ENCODE peak calls at places on chromosomes 2 and 18, in ten cellular contexts. J, D, M, B, S, U, Y, H, O and A are unnamed samples.

GRCh38 chr2:212935749-212936148 is 215.7 kb downstream of the IKZF2 start:
- DNase-seq in J (no peak), D (no peak), M (no peak), B (no peak), S (no peak), U (peak), Y (no peak), H (no peak), O (no peak), A (no peak)

GRCh38 chr2:47272031-47272864 is 117.1 kb upstream of the STPG4 start:
- DNase-seq in J (peak), D (peak), M (peak), B (no peak), S (peak), U (peak), Y (peak), H (peak), O (no peak), A (no peak)

GRCh38 chr18:48838921-48839818 is 111.6 kb downstream of the SMAD7 start:
- DNase-seq in J (no peak), D (peak), M (peak), B (no peak), S (peak), U (peak), Y (no peak), H (peak), O (no peak), A (no peak)

GRCh38 chr2:70921839-70922590 is 13.7 kb upstream of the ATP6V1B1 start:
- DNase-seq in J (no peak), D (no peak), M (peak), B (no peak), S (no peak), U (peak), Y (no peak), H (peak), O (no peak), A (no peak)

GRCh38 chr18:48800877-48801727 is 149.7 kb downstream of the SMAD7 start:
- DNase-seq in J (no peak), D (peak), M (peak), B (no peak), S (peak), U (peak), Y (peak), H (no peak), O (no peak), A (no peak)

GRCh38 chr18:75162467-75162866 is 46.5 kb downstream of the PTGR3 start:
- DNase-seq in J (no peak), D (no peak), M (no peak), B (no peak), S (no peak), U (peak), Y (peak), H (peak), O (no peak), A (no peak)

GRCh38 chr2:127035212-127035611 is 71.7 kb downstream of the BIN1 start:
- DNase-seq in J (no peak), D (no peak), M (no peak), B (no peak), S (no peak), U (no peak), Y (no peak), H (no peak), O (no peak), A (no peak)

GRCh38 chr2:241560883-241561474 is 2.4 kb downstream of the BOK start:
- DNase-seq in J (no peak), D (no peak), M (peak), B (no peak), S (peak), U (peak), Y (no peak), H (peak), O (no peak), A (peak)

GRCh38 chr2:235992024-235992423 is 176.2 kb downstream of the GBX2 start:
- DNase-seq in J (no peak), D (no peak), M (no peak), B (no peak), S (no peak), U (no peak), Y (no peak), H (no peak), O (no peak), A (no peak)

GRCh38 chr18:63971320-63972071 is 1.6 kb downstream of the SERPINB8 start:
- DNase-seq in J (no peak), D (no peak), M (no peak), B (no peak), S (no peak), U (no peak), Y (no peak), H (no peak), O (no peak), A (no peak)

GRCh38 chr18:29737620-29738019 is 1304.9 kb downstream of the DSC3 start:
- DNase-seq in J (no peak), D (no peak), M (no peak), B (no peak), S (no peak), U (no peak), Y (no peak), H (no peak), O (no peak), A (no peak)

GRCh38 chr2:169797601-169798000 is 1.1 kb upstream of the SSB start:
- DNase-seq in J (no peak), D (no peak), M (no peak), B (no peak), S (no peak), U (no peak), Y (no peak), H (no peak), O (no peak), A (no peak)

GRCh38 chr18:23723121-23723520 is 33.9 kb downstream of the LAMA3 start:
- DNase-seq in J (no peak), D (no peak), M (no peak), B (no peak), S (no peak), U (peak), Y (no peak), H (peak), O (no peak), A (no peak)

DNA sequence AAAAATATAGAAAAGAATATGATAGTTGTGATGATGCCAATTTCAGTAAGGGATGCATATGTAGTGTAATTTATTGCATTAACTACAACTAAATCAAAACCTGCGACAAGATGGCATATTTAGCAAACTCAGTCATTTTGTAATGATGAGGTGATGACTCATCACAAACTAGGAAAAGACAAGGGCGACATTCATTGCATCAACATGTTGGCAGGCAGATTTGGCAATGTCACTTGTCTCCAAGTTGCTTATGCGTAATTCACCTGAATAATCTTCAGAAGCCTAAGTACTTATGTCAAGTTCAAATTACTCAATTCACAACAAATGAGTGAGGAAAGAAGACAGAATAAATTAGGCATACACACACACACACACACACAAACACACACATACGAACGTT is 273.2 kb upstream of the RGPD4 start:
- DNase-seq in J (no peak), D (no peak), M (no peak), B (no peak), S (no peak), U (no peak), Y (no peak), H (peak), O (no peak), A (no peak)
- TF ChIP-seq CTCF in J (no peak), D (no peak), M (no peak), B (no peak), S (no peak), U (no peak), Y (no peak), H (no peak), O (no peak), A (no peak)

DNA sequence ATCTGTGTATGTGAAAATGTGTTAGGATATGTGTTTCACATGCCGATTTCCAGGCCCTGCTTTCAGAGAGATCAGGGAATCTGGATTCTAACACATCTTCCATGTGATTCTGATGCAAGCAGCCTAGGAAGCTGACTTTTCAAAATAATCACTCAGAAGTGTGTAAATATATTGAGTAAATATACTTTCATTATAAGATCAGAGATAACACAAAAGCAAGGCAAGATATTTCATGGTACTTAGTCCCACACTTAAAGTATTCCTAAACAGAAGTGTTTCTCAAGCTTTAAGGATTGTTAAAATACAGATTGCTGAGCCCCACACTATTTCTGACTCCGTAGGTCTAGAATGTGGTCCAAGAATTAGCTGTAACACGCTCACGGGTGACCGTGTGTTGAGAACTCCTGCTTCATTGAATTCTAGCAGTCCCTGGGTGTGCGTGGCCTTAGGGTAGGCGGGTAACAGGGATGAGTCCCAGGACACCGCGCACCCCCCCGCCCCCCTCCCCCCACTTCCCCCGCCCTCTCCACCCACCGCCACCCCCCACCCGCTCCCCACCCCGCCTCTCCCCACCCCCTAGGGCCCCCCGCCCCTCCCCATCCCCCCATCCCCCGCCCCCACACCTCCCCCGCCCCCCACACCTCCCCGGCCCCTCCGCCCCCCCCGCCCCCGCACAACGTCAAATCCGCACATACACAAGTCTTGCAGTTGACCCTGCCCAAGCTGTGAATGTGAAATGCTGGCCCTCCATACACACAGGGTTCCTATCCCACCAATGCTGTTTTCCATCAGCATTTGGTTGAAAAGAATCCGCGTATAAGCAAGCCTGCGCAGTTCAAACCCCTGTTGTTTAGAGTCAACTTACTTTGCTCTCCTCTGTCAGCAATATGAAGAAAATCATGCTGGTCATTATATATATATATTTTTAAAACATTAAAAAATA is 94.1 kb upstream of the SLC39A10 start:
- DNase-seq in J (no peak), D (no peak), M (no peak), B (no peak), S (no peak), U (peak), Y (no peak), H (no peak), O (no peak), A (no peak)
- H3K4me3 ChIP-seq in J (no peak), D (no peak), M (no peak), B (no peak), S (no peak), U (no peak), Y (no peak), H (no peak), O (no peak), A (no peak)

GRCh38 chr2:8525582-8526402 is 156.1 kb upstream of the ID2 start:
- DNase-seq in J (peak), D (no peak), M (peak), B (no peak), S (peak), U (peak), Y (peak), H (peak), O (no peak), A (peak)
- TF ChIP-seq CTCF in J (peak), D (no peak), M (no peak), B (peak), S (no peak), U (no peak), Y (peak), H (peak), O (no peak), A (peak)

GRCh38 chr2:229270551-229271410 is at the start of gene PID1:
- DNase-seq in J (peak), D (peak), M (no peak), B (no peak), S (peak), U (peak), Y (no peak), H (peak), O (no peak), A (no peak)

GRCh38 chr2:229273384-229274338 is 2.6 kb upstream of the PID1 start:
- DNase-seq in J (peak), D (peak), M (no peak), B (peak), S (peak), U (peak), Y (no peak), H (peak), O (peak), A (peak)

GRCh38 chr2:229268626-229269025 is 2.5 kb downstream of the PID1 start:
- DNase-seq in J (no peak), D (peak), M (no peak), B (no peak), S (no peak), U (peak), Y (no peak), H (no peak), O (no peak), A (no peak)

GRCh38 chr2:229269146-229269545 is 1.9 kb downstream of the PID1 start:
- DNase-seq in J (no peak), D (no peak), M (no peak), B (no peak), S (no peak), U (no peak), Y (no peak), H (no peak), O (no peak), A (no peak)

DNA sequence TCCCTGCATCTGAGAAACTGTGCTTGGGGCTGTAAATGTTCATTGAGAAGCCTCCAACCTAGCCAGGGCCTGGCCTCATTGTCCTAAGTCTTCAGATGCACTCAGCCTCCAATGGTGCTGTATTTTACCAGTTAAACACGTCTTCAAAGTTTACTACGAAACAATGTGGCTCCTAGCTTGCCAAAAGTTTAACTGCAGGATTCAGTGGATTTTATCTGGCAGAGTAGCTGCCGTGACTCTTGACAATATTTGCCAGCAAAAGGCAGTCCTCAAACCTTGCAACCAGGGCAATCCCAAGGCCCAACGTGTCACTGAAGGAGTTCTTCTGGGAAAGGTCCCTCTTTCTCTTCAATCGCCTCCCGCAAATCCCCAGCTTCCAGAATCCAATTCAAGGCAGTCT is 1.1 kb downstream of the PID1 start:
- DNase-seq in J (no peak), D (no peak), M (no peak), B (no peak), S (no peak), U (no peak), Y (no peak), H (no peak), O (no peak), A (no peak)
- H3K4me3 ChIP-seq in J (peak), D (peak), M (peak), B (no peak), S (peak), U (no peak), Y (peak), H (peak), O (no peak), A (no peak)

GRCh38 chr2:180017764-180018163 is 10.7 kb upstream of the CWC22 start:
- DNase-seq in J (peak), D (peak), M (peak), B (no peak), S (no peak), U (peak), Y (no peak), H (peak), O (no peak), A (no peak)

GRCh38 chr2:180016937-180017336 is 9.8 kb upstream of the CWC22 start:
- DNase-seq in J (no peak), D (no peak), M (no peak), B (no peak), S (no peak), U (no peak), Y (no peak), H (no peak), O (no peak), A (no peak)

GRCh38 chr2:180015951-180016709 is 9.0 kb upstream of the CWC22 start:
- DNase-seq in J (no peak), D (peak), M (no peak), B (peak), S (no peak), U (peak), Y (no peak), H (peak), O (no peak), A (no peak)

GRCh38 chr2:180021850-180022249 is 14.8 kb upstream of the CWC22 start:
- DNase-seq in J (no peak), D (no peak), M (no peak), B (no peak), S (no peak), U (no peak), Y (no peak), H (no peak), O (no peak), A (no peak)
- TF ChIP-seq CTCF in J (no peak), D (no peak), M (no peak), B (no peak), S (no peak), U (no peak), Y (no peak), H (no peak), O (no peak), A (no peak)

GRCh38 chr2:73072416-73072815 is 904 bp upstream of the SFXN5 start:
- DNase-seq in J (no peak), D (no peak), M (no peak), B (no peak), S (no peak), U (no peak), Y (no peak), H (no peak), O (no peak), A (no peak)
- H3K4me3 ChIP-seq in J (peak), D (no peak), M (peak), B (peak), S (peak), U (no peak), Y (peak), H (no peak), O (no peak), A (no peak)

GRCh38 chr2:81991282-81991681 is 1686.7 kb upstream of the LRRTM1 start:
- DNase-seq in J (no peak), D (no peak), M (no peak), B (no peak), S (no peak), U (no peak), Y (no peak), H (no peak), O (no peak), A (no peak)
- TF ChIP-seq CTCF in J (no peak), D (no peak), M (no peak), B (no peak), S (no peak), U (no peak), Y (no peak), H (no peak), O (no peak), A (no peak)

GRCh38 chr2:168210898-168211570 is 36.4 kb downstream of the STK39 start:
- DNase-seq in J (no peak), D (peak), M (no peak), B (peak), S (no peak), U (peak), Y (no peak), H (peak), O (peak), A (peak)
- H3K4me3 ChIP-seq in J (no peak), D (no peak), M (peak), B (no peak), S (no peak), U (no peak), Y (peak), H (peak), O (no peak), A (no peak)

GRCh38 chr2:142144547-142144946 is 13.7 kb upstream of the LRP1B start:
- DNase-seq in J (no peak), D (no peak), M (no peak), B (no peak), S (no peak), U (no peak), Y (no peak), H (no peak), O (no peak), A (no peak)

GRCh38 chr2:142142595-142142994 is 11.8 kb upstream of the LRP1B start:
- DNase-seq in J (no peak), D (no peak), M (no peak), B (no peak), S (no peak), U (no peak), Y (no peak), H (no peak), O (no peak), A (no peak)

GRCh38 chr2:142139384-142139783 is 8.6 kb upstream of the LRP1B start:
- DNase-seq in J (no peak), D (no peak), M (no peak), B (no peak), S (no peak), U (no peak), Y (no peak), H (no peak), O (no peak), A (no peak)

GRCh38 chr2:142136571-142136970 is 5.8 kb upstream of the LRP1B start:
- DNase-seq in J (no peak), D (no peak), M (no peak), B (no peak), S (no peak), U (no peak), Y (no peak), H (no peak), O (no peak), A (no peak)

GRCh38 chr2:142140434-142140845 is 9.6 kb upstream of the LRP1B start:
- DNase-seq in J (no peak), D (peak), M (no peak), B (no peak), S (no peak), U (peak), Y (no peak), H (peak), O (no peak), A (peak)
- TF ChIP-seq CTCF in J (peak), D (peak), M (peak), B (peak), S (no peak), U (peak), Y (peak), H (peak), O (peak), A (peak)

DNA sequence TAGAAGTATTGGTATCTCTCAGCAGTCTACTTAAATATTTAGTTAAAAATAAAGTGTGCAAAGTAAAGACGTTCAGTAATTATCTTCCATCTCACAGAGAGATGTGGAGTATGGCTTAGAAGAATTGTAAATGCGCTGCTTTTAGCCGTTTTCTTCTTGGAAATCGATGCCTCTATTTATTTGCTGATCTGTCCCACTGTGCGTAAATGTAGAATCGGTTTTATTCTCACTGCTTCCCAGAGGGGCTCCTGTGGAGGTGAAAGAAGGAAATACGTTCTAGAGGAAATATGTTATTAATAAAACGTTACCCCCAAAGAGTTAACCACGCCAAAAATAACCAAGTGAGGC is 1.9 kb downstream of the NPAS2 start:
- DNase-seq in J (no peak), D (no peak), M (no peak), B (no peak), S (no peak), U (no peak), Y (no peak), H (no peak), O (no peak), A (no peak)
- H3K4me3 ChIP-seq in J (peak), D (peak), M (peak), B (no peak), S (no peak), U (no peak), Y (peak), H (peak), O (peak), A (no peak)